ENCODE peak calls at places on chromosomes 11 and 22, in ten cellular contexts. Z, X, P, L, F, J, V, Y, A and U are unnamed samples.

GRCh38 chr22:48811885-48812284 is 1015.8 kb downstream of the BRD1 start:
- DNase-seq in Z (no peak), X (no peak), P (no peak), L (no peak), F (no peak), J (no peak), V (no peak), Y (no peak), A (no peak), U (no peak)

GRCh38 chr11:77530879-77531278 is 57.0 kb upstream of the PAK1 start:
- DNase-seq in Z (no peak), X (no peak), P (no peak), L (no peak), F (no peak), J (no peak), V (no peak), Y (no peak), A (no peak), U (no peak)

GRCh38 chr22:26481112-26481693 is 2.4 kb downstream of the HPS4 start:
- DNase-seq in Z (no peak), X (no peak), P (no peak), L (no peak), F (no peak), J (no peak), V (no peak), Y (no peak), A (no peak), U (no peak)

GRCh38 chr22:48586799-48587185 is 1240.9 kb downstream of the BRD1 start:
- DNase-seq in Z (no peak), X (no peak), P (no peak), L (no peak), F (no peak), J (no peak), V (no peak), Y (no peak), A (no peak), U (no peak)

GRCh38 chr22:45218974-45219373 is 21.7 kb downstream of the KIAA0930 start:
- DNase-seq in Z (no peak), X (no peak), P (no peak), L (no peak), F (no peak), J (no peak), V (peak), Y (no peak), A (no peak), U (peak)

GRCh38 chr11:796565-797299 is 1.3 kb downstream of the SLC25A22 start:
- DNase-seq in Z (no peak), X (no peak), P (no peak), L (no peak), F (no peak), J (no peak), V (no peak), Y (no peak), A (no peak), U (no peak)

GRCh38 chr22:42914511-42915076 is 57.5 kb upstream of the ARFGAP3 start:
- DNase-seq in Z (no peak), X (no peak), P (no peak), L (no peak), F (no peak), J (no peak), V (no peak), Y (no peak), A (no peak), U (no peak)

GRCh38 chr22:37416389-37416788 is 10.9 kb downstream of the ELFN2 start:
- DNase-seq in Z (no peak), X (no peak), P (no peak), L (no peak), F (no peak), J (no peak), V (no peak), Y (no peak), A (no peak), U (no peak)

GRCh38 chr22:37571258-37571991 is 8.5 kb downstream of the LGALS2 start:
- DNase-seq in Z (no peak), X (peak), P (no peak), L (peak), F (no peak), J (no peak), V (peak), Y (no peak), A (no peak), U (no peak)

GRCh38 chr22:28172948-28173360 is 253.9 kb upstream of the PITPNB start:
- DNase-seq in Z (peak), X (peak), P (no peak), L (peak), F (no peak), J (no peak), V (no peak), Y (peak), A (no peak), U (no peak)

GRCh38 chr22:27718186-27719032 is 83.1 kb downstream of the MN1 start:
- DNase-seq in Z (peak), X (peak), P (no peak), L (peak), F (peak), J (peak), V (peak), Y (peak), A (peak), U (peak)

GRCh38 chr22:45420539-45420938 is 7.0 kb downstream of the RIBC2 start:
- DNase-seq in Z (no peak), X (no peak), P (no peak), L (no peak), F (no peak), J (no peak), V (no peak), Y (no peak), A (no peak), U (no peak)

GRCh38 chr11:62401356-62401755 is 17.5 kb upstream of the SCGB1A1 start:
- DNase-seq in Z (no peak), X (no peak), P (no peak), L (no peak), F (no peak), J (no peak), V (no peak), Y (no peak), A (no peak), U (no peak)

GRCh38 chr11:30046211-30046945 is 29.5 kb upstream of the KCNA4 start:
- DNase-seq in Z (no peak), X (no peak), P (no peak), L (no peak), F (peak), J (no peak), V (no peak), Y (no peak), A (no peak), U (no peak)

GRCh38 chr22:27238935-27239510 is 562.5 kb downstream of the MN1 start:
- DNase-seq in Z (peak), X (peak), P (no peak), L (peak), F (no peak), J (peak), V (no peak), Y (peak), A (peak), U (peak)

DNA sequence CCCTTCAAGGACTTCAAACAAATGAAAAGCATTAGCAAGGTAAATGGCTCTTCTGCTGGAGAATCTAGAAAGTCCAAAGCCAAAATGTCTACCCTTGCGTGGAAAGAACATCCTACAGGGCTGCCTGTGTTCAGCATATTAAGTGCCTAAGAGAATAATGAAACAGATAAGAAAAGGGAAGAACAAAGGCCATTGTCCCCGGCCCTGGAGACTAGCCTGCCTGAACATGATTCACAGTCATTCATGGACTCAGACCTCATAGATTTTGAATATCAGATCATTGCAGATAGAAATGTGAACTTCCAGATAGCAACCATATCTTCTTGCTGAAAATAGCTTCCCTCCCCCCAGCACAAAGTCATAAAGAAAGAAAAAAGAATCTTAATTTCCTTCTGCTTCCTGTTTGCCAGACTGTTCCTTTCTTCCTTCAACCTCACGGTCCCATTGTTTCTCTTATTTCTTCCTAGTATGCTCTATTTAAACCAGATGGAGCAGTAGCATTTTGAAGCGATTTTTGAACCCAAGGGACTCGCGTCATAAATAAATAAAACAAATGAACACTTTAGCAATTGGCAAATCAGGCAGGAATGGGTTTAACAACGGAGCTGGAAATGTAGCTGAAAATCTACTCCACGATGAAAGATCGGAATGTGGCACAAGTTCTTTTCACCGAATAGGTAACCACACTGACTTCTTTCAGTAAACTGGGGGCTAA is 408.2 kb upstream of the CCDC90B start:
- DNase-seq in Z (no peak), X (peak), P (no peak), L (no peak), F (no peak), J (no peak), V (peak), Y (no peak), A (no peak), U (no peak)
- H3K27ac ChIP-seq in Z (no peak), X (no peak), P (no peak), L (no peak), F (no peak), J (no peak), V (peak), Y (no peak), A (no peak), U (no peak)

DNA sequence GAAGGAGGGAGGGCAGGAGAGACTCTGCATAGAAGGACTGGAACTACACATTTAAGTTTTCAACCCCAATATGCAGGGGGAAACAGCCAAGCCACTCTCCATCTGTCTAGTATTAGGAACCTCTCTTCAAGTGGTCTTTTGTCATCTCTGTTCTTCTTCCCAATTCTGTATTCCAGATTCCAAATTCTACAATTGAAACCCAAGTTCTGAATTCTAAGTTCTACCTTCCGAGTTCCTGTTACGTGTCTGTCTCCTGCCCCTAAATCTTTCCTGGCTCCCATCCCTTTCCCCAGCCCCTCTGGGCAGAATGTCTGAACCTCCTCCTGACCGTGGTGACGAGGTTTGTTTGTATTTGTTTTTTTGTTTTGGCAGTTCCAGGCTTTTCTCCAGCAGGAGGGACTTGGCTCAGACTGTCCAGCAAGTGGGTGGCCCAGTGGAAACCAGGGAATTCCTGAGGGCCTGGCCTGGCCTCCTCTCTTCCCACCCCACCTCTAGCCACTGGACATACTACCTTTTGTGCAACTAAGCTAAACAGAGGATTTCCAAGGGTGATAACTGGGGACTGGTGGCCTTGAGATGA is 1.6 kb upstream of the THOC5 start:
- DNase-seq in Z (no peak), X (no peak), P (no peak), L (no peak), F (no peak), J (no peak), V (no peak), Y (peak), A (peak), U (no peak)
- H3K27ac ChIP-seq in Z (peak), X (no peak), P (no peak), L (no peak), F (no peak), J (peak), V (peak), Y (peak), A (no peak), U (no peak)

GRCh38 chr22:19621372-19622060 is 92.8 kb upstream of the SEPTIN5 start:
- DNase-seq in Z (no peak), X (no peak), P (no peak), L (no peak), F (no peak), J (no peak), V (no peak), Y (no peak), A (no peak), U (no peak)
- H3K27ac ChIP-seq in Z (no peak), X (no peak), P (no peak), L (no peak), F (no peak), J (no peak), V (no peak), Y (no peak), A (no peak), U (no peak)

GRCh38 chr22:31378123-31378522 is 21.3 kb upstream of the DRG1 start:
- DNase-seq in Z (no peak), X (no peak), P (no peak), L (no peak), F (no peak), J (no peak), V (no peak), Y (peak), A (peak), U (peak)

DNA sequence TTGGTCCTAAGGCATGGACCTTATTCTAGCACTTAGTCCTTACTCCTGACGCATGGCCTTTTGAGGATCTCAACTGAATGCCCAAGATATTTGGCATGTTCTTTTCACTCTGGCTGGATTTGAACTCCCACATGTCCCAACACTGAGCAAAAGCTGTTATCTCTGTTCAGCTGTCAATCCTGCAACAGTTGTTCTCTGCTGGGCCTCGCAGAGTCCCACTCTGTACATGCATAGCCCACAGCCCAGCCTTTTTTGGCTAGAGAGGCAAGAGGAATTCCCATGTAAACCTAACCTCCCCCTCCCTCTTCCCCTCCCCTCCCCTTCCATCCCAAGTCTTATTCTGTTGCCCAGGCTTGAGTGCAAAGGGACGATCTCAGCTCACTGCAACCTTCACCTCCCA is 21.8 kb upstream of the DRG1 start:
- DNase-seq in Z (no peak), X (no peak), P (no peak), L (no peak), F (no peak), J (no peak), V (no peak), Y (no peak), A (no peak), U (no peak)
- H3K27ac ChIP-seq in Z (no peak), X (no peak), P (no peak), L (no peak), F (no peak), J (no peak), V (no peak), Y (no peak), A (no peak), U (no peak)

DNA sequence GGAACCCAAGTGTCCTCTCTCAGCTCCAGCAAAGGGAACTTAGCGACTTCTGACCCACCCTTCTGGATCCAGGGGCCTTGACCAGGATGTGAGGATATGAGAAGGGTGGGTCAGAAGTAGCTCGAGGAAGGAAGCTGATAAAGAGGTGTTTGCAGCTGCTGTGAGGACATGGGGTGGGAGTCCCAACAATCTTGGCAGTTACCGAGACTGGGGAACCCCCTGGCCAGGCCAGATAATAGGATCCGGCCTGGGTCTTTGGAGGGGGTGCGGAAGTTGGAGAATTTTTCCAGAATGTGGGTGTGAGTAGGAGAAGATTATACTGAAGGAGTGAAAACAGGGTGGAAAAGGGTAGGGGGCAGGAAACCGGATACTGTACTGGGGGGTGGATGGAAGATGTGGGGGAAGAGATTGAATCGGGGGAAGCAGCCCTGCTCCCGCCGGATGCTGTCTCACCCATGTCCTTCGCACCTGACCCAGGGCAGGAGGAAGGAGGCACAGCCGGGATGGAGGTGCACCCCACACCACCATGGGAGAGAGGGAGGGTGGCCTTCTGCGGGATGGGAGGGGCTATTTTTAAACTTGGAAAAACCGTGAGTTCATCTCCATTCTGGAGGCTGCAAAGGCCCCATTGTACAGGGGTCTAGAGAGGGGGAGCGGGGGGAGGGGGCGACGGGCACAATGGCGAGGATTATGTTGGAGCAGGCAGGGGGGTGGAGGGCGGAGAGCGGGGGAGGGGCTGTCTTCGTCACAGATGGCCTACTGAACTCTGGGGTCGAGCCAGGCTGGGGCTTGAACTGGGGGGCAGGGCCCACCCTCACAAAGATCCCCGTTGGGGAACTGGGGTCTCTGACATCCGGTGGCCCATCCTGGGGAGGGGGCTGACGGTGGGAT is 3.0 kb upstream of the MCAM start:
- DNase-seq in Z (no peak), X (no peak), P (no peak), L (no peak), F (no peak), J (no peak), V (peak), Y (no peak), A (no peak), U (no peak)
- H3K27ac ChIP-seq in Z (peak), X (no peak), P (peak), L (no peak), F (no peak), J (peak), V (peak), Y (peak), A (peak), U (peak)

GRCh38 chr11:1870326-1870696 is 17.4 kb downstream of the LSP1 start:
- DNase-seq in Z (no peak), X (no peak), P (no peak), L (no peak), F (no peak), J (no peak), V (no peak), Y (no peak), A (no peak), U (no peak)
- H3K27ac ChIP-seq in Z (peak), X (no peak), P (no peak), L (no peak), F (no peak), J (no peak), V (no peak), Y (no peak), A (no peak), U (no peak)

DNA sequence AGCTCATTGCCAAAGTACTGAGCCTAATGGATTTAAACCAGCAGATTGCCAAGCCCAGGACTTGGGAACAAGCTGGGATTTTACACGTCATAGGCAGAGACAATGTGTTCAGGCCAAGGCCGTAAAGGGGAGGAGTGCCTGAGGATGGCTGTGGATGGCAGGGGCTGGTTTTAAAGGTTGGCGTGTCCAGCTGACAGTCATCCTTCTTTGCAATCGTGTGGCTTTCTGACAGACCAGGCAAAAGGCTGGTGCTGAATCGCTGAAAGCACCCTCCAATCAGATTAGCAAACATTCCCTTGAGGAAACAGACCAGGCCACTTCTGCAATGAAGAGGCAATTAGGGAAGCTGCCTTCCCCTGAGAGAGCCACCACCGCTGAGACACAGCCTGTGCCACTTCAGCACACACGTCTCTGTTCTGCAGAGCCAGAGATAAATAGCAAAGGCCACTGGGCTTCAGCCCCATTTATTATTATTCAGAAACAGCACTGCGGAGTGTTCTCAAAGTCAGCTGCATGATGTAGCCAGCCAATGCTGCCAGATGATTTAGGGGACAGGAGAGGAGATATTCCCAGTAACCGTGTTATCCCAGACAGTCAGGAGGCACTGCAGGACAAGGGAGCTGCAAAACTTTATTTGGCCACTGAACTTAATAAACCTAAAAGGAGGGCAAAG is 54.2 kb upstream of the CSNK2A3 start:
- DNase-seq in Z (no peak), X (no peak), P (no peak), L (no peak), F (no peak), J (no peak), V (no peak), Y (no peak), A (no peak), U (no peak)
- H3K27ac ChIP-seq in Z (no peak), X (no peak), P (no peak), L (no peak), F (no peak), J (peak), V (peak), Y (no peak), A (no peak), U (no peak)

DNA sequence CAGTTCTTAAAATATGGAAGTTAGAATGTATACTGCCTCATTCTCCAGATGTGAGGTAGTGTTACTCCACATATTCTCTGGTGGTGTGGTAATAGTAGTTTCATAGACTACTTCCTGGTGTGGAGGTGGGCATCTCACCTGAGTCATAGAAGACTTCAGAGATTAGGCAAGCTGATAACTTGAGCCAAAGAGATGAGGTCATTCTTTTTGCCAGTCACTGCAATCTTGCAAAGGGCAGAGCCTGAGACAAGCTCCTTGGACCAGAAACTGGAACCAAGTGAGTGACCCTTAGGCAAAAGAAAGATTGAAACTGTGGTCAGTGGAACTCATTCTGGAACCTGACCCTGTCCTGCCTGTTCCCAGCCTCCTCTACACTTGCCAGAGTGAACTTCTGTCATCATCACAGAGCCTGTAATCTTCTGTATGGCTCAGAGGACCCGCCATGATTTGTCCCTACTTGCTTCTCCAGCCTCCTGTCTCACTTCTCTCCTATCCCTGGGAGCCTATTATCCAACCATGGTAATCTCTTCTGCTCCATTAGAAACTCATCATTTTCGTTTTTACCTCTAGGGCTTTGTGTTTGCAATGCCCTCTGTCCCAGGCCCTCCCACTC is 10.6 kb upstream of the CCDC83 start:
- DNase-seq in Z (peak), X (peak), P (no peak), L (peak), F (no peak), J (no peak), V (no peak), Y (peak), A (no peak), U (peak)
- H3K27ac ChIP-seq in Z (no peak), X (peak), P (no peak), L (peak), F (no peak), J (no peak), V (no peak), Y (peak), A (no peak), U (no peak)